ENCODE peak calls at places on chromosome 11, in four cellular contexts. S, V, A and F are unnamed samples.

GRCh38 chr11:5291207-5291838 is 10.4 kb downstream of the OR51B4 start:
- DNase-seq in V (peak), S (peak), A (no peak), F (peak)

GRCh38 chr11:93039841-93040240 is 70.4 kb downstream of the MTNR1B start:
- DNase-seq in A (no peak), V (no peak), S (no peak), F (no peak)

GRCh38 chr11:130671801-130672700 is 223.6 kb downstream of the ADAMTS15 start:
- DNase-seq in S (no peak), A (no peak), V (no peak), F (no peak)

GRCh38 chr11:64863381-64864060 is 14.9 kb downstream of the EHD1 start:
- DNase-seq in A (no peak), V (no peak), S (no peak), F (no peak)

GRCh38 chr11:45832835-45833446 is 14.3 kb upstream of the CRY2 start:
- DNase-seq in V (no peak), S (no peak), A (no peak), F (no peak)

GRCh38 chr11:30710216-30710615 is 124.1 kb upstream of the MPPED2 start:
- DNase-seq in A (no peak), S (no peak), V (no peak), F (no peak)

GRCh38 chr11:46210133-46210636 is 67.3 kb upstream of the CREB3L1 start:
- DNase-seq in V (peak), S (peak), A (peak), F (peak)

GRCh38 chr11:130166457-130166784 is 6.8 kb downstream of the ST14 start:
- DNase-seq in A (no peak), S (no peak), V (peak), F (no peak)

GRCh38 chr11:45384711-45385241 is 98.6 kb upstream of the SYT13 start:
- DNase-seq in V (no peak), A (no peak), S (no peak), F (no peak)

GRCh38 chr11:131178020-131178419 is 192.4 kb upstream of the NTM start:
- DNase-seq in S (no peak), A (no peak), V (no peak), F (no peak)

GRCh38 chr11:103494491-103494890 is 385.3 kb downstream of the DYNC2H1 start:
- DNase-seq in S (no peak), A (no peak), V (no peak), F (no peak)

GRCh38 chr11:44199816-44200215 is 104.3 kb downstream of the EXT2 start:
- DNase-seq in A (no peak), S (no peak), V (no peak), F (no peak)

GRCh38 chr11:97107604-97108003 is 717.8 kb downstream of the JRKL start:
- DNase-seq in A (no peak), S (no peak), V (no peak), F (no peak)

GRCh38 chr11:36056160-36056751 is 112.4 kb downstream of the LDLRAD3 start:
- DNase-seq in S (peak), V (peak), A (no peak), F (no peak)

GRCh38 chr11:27083782-27084181 is 43.2 kb downstream of the BBOX1 start:
- DNase-seq in A (no peak), S (no peak), V (no peak), F (no peak)

GRCh38 chr11:14414470-14415461 is 55.8 kb upstream of the RRAS2 start:
- DNase-seq in A (peak), V (peak), S (no peak), F (no peak)

GRCh38 chr11:122007611-122008071 is 108.4 kb downstream of the BLID start:
- DNase-seq in A (no peak), V (no peak), S (no peak), F (no peak)

GRCh38 chr11:82450996-82451395 is 282.7 kb downstream of the FAM181B start:
- DNase-seq in A (no peak), V (no peak), S (no peak), F (no peak)

GRCh38 chr11:36110698-36111410 is 167.0 kb downstream of the LDLRAD3 start:
- DNase-seq in S (no peak), A (no peak), V (no peak), F (no peak)

GRCh38 chr11:94455861-94456260 is 37.8 kb downstream of the MRE11 start:
- DNase-seq in V (no peak), S (no peak), A (no peak), F (no peak)

GRCh38 chr11:17630936-17631335 is 83.9 kb downstream of the OTOG start:
- DNase-seq in V (no peak), S (no peak), A (no peak), F (no peak)
- TF ChIP-seq SPI1 in V (no peak), S (no peak), A (no peak), F (no peak)

DNA sequence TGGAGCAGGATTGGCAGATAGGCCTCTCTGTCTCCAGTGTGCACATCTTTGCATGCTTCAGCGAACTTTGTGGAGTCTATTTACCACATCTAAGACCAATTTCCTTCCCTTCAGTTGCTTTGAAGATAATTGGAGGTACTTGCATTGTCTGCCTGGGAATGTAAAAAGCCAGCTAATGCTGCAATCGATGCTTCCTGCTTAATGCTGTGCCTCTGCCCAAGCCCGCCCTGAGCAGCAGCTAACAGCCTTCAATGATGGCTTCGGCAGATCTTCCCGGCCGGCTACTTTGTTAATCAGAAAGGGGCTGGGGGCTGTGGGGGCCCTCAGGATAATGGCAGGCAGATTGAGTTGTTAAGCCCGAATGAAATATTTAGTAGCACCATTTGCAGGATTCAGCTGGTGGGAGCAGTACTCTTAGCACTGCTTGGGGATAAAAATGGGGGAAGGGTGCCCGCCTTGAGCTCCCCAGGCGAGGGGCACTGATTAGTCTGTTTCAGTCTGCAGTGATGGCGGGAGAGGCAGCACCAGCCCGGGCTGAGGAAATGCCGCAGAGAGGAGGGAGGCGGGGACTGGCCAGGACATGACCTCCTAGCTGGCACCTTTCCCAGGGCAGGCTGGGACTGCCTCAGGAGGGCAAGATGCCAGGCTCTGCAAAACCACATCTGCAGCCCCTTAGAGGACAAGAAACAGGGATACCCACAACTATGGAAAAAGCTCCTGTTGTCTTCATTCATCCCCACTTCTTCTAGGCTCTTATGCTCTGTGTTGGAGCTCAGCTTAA is 460.0 kb downstream of the BUD13 start:
- DNase-seq in V (no peak), A (no peak), S (no peak), F (no peak)
- TF ChIP-seq POLR2AphosphoS5 in V (no peak), A (no peak), S (no peak), F (no peak)

GRCh38 chr11:28342704-28343103 is 234.5 kb downstream of the METTL15 start:
- DNase-seq in V (peak), A (no peak), S (no peak), F (no peak)

GRCh38 chr11:28337701-28338100 is 229.5 kb downstream of the METTL15 start:
- DNase-seq in S (no peak), A (no peak), V (no peak), F (no peak)

GRCh38 chr11:28338371-28338770 is 230.2 kb downstream of the METTL15 start:
- DNase-seq in V (no peak), A (no peak), S (no peak), F (no peak)

GRCh38 chr11:28343304-28344233 is 235.4 kb downstream of the METTL15 start:
- DNase-seq in S (no peak), A (no peak), V (peak), F (no peak)

GRCh38 chr11:28339488-28339887 is 231.3 kb downstream of the METTL15 start:
- DNase-seq in A (no peak), V (no peak), S (no peak), F (no peak)
- TF ChIP-seq SPI1 in A (no peak), V (no peak), S (no peak), F (no peak)

GRCh38 chr11:19675397-19675796 is 37.2 kb upstream of the NAV2 start:
- DNase-seq in A (no peak), S (no peak), V (no peak), F (no peak)

GRCh38 chr11:19674420-19674819 is 38.2 kb upstream of the NAV2 start:
- DNase-seq in V (no peak), A (no peak), S (no peak), F (no peak)

GRCh38 chr11:19677380-19678080 is 35.1 kb upstream of the NAV2 start:
- DNase-seq in V (no peak), S (no peak), A (no peak), F (no peak)

GRCh38 chr11:19674831-19675230 is 37.8 kb upstream of the NAV2 start:
- DNase-seq in A (no peak), S (no peak), V (no peak), F (no peak)

DNA sequence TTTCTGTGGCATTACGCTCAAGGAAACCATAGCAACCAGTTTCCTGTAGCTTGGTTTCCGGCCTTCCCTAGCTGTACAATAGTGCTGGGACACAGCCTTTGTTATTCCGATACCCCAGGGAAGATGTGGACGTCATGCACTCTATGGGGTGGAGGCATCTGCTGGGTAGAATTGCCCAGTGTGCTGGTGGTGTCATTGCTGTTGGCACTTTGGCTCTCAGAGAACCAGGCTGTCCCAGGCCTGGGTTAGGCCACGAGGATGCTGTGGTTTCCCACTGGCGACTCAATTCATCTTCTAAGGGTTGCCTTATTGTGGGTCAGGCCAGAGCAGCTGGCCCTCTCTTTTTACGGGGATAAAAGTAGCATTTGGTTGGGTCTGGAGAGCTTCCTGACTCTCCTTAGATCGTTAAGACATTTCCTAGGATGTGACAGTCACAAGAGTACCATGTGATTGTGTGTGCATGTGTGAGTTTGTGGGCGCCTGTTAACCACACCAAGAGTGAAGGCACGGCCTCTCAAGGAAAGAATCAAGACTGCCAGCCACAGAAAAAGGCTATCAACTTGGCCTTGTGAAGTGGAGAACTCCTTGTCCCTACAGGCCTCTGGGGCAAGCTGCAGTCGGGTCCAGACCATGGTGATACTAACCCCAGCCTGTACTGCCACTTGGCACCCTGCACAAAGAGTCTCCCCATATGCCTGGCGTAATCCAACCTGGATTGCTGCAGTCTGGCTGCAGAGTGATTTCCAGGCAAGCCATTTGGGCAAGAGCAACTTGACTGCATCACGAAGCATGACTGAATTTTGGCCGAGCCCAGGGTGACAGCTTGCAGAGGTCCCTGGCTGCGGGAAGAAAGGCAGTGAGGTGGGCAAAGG is 35.9 kb upstream of the NAV2 start:
- DNase-seq in A (no peak), V (no peak), S (no peak), F (no peak)
- TF ChIP-seq POLR2AphosphoS5 in A (no peak), V (no peak), S (no peak), F (no peak)

DNA sequence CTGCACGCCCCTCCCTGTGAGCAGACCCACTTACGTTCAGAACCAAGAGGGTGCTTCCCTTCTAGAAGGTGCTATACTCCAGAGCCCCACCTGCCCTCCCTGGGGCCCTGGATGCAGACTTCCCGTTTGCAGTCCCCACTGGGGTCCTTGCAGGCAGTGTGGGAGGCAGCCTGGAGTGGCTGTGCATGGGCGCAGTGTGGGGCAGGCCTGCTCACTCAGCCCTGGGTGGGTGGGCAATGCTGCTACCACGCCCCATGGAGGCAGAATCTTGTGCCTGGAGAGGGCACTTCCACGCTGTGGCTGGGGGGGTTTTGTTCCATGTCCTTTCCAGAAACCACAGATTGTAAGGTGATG is 116.2 kb downstream of the KCNQ1OT1 start:
- DNase-seq in V (no peak), S (no peak), A (no peak), F (no peak)
- TF ChIP-seq SPI1 in V (no peak), S (no peak), A (no peak), F (no peak)

DNA sequence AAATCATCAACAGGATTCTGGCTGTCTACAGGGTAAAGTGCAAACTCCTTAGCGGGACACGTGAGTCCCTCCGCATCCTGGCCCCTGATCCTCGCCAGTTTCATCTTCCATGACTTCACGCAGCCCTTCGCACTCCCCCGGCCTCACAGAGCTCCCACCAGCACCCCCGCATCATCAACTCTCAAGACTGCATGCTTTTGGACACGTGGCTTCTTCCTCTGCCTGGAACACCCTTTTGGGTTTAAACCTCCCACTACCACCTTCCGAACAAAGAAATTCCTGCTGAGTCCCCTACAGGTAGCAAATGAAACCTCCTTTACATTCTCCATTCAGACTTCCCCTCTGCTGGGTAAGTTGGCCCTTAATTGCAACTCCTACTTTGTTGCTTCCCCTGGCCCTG is 12.6 kb upstream of the EIF3M start:
- DNase-seq in V (no peak), A (no peak), S (no peak), F (no peak)
- TF ChIP-seq POLR2AphosphoS5 in V (no peak), A (no peak), S (no peak), F (no peak)

DNA sequence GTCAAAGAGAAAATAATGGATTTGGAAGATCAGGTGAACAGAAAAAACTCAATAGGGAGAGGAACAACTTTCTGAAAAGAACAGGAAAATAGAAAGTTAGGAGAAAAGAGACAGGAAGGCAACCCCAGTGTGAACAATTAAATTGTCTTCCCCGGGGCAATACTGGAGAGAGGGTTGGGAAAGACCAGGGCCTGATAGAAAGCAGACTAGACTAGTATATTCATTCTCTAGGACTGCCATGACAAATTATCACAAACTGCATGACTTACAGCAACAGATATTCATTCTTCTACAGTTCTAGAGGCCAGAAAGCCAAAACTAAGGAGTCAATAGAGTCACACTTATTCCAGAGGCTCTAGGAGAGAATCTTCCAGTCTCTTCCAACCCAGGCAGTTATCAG is 482.8 kb downstream of the SOX6 start:
- DNase-seq in A (no peak), V (no peak), S (no peak), F (no peak)
- TF ChIP-seq SPI1 in A (no peak), V (no peak), S (no peak), F (no peak)

GRCh38 chr11:69560141-69560790 is 78.8 kb downstream of the LINC01488 start:
- DNase-seq in V (no peak), A (no peak), S (no peak), F (no peak)

GRCh38 chr11:69562302-69562701 is 78.7 kb upstream of the CCND1 start:
- DNase-seq in S (no peak), V (no peak), A (no peak), F (no peak)

GRCh38 chr11:69557266-69557665 is 75.8 kb downstream of the LINC01488 start:
- DNase-seq in V (no peak), S (no peak), A (no peak), F (no peak)

GRCh38 chr11:69558519-69558941 is 77.1 kb downstream of the LINC01488 start:
- DNase-seq in V (no peak), S (no peak), A (no peak), F (no peak)

DNA sequence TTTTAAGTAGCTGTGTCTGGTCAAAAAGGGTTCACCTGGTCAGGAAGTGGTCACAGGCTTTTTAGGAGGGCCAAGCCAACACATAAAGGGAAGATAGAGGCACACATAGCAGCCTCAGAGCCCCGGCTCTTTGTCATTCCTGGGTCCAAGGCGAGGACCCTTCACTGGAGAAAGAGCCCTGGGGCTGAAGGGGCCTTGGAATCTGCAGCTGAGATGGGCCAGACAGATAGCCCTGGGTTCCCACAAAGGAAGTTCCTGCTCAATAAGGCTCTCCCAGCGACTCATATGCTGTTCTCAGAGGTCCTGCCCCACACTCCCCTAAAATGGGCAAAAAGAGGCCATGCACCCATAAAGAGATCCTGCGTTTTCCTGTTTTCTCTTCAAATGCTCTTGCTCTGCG is 77.7 kb downstream of the LINC01488 start:
- DNase-seq in A (no peak), V (no peak), S (no peak), F (no peak)
- TF ChIP-seq POLR2AphosphoS5 in A (no peak), V (no peak), S (no peak), F (no peak)

GRCh38 chr11:57072640-57073039 is 83.9 kb downstream of the OR5AK2 start:
- DNase-seq in V (no peak), A (no peak), S (no peak), F (no peak)
- TF ChIP-seq SPI1 in V (no peak), A (no peak), S (no peak), F (no peak)

GRCh38 chr11:90274362-90274761 is 51.5 kb upstream of the CHORDC1 start:
- DNase-seq in A (no peak), S (no peak), V (no peak), F (no peak)
- TF ChIP-seq POLR2AphosphoS5 in A (no peak), S (no peak), V (no peak), F (no peak)